ENCODE peak calls at places on chromosomes 5 and 9, in six cellular contexts. R is lower leg skin, E is progenitor cell of endocrine pancreas, F is cardiac muscle cell, T is fibroblast of mammary gland, B is psoas muscle. P is an unnamed sample.

GRCh38 chr5:154995679-154996078 is 17.9 kb upstream of the KIF4B start:
- DNase-seq in R (no peak), E (no peak), F (no peak), T (no peak), B (no peak), P (no peak)

GRCh38 chr5:133149333-133149732 is 97.5 kb downstream of the HSPA4 start:
- DNase-seq in R (no peak), E (no peak), F (no peak), T (no peak), B (no peak), P (no peak)

GRCh38 chr5:32520326-32520725 is 65.0 kb upstream of the SUB1 start:
- DNase-seq in R (no peak), E (no peak), F (no peak), T (peak), B (no peak), P (no peak)

GRCh38 chr5:139419793-139420192 is 15.9 kb upstream of the SPATA24 start:
- DNase-seq in R (no peak), E (no peak), F (no peak), T (no peak), B (no peak), P (no peak)

GRCh38 chr5:67648201-67648671 is 451.6 kb upstream of the CD180 start:
- DNase-seq in R (peak), E (no peak), F (peak), T (peak), B (peak), P (no peak)

GRCh38 chr9:101705135-101705661 is 33.2 kb downstream of the GRIN3A start:
- DNase-seq in R (peak), E (no peak), F (no peak), T (peak), B (peak), P (no peak)

GRCh38 chr9:105706156-105706555 is 11.8 kb downstream of the TMEM38B start:
- DNase-seq in R (no peak), E (no peak), F (no peak), T (no peak), B (no peak), P (no peak)

GRCh38 chr5:95846554-95847260 is 24.2 kb upstream of the GLRX start:
- DNase-seq in R (no peak), E (peak), F (peak), T (peak), B (peak), P (no peak)

GRCh38 chr9:83509372-83509771 is 28.8 kb downstream of the FRMD3 start:
- DNase-seq in R (no peak), E (no peak), F (peak), T (peak), B (no peak), P (no peak)

GRCh38 chr9:115022760-115023434 is 92.5 kb upstream of the TNFSF8 start:
- DNase-seq in R (no peak), E (no peak), F (peak), T (peak), B (no peak), P (no peak)

GRCh38 chr5:161544350-161544765 is 2.2 kb downstream of the GABRB2 start:
- DNase-seq in R (no peak), E (peak), F (peak), T (peak), B (no peak), P (peak)

GRCh38 chr5:126801992-126802294 is 25.0 kb downstream of the LMNB1 start:
- DNase-seq in R (no peak), E (no peak), F (peak), T (peak), B (no peak), P (no peak)

GRCh38 chr9:107153336-107153735 is 129.7 kb upstream of the RAD23B start:
- DNase-seq in R (no peak), E (no peak), F (peak), T (peak), B (no peak), P (no peak)

GRCh38 chr9:110875275-110875674 is 163.0 kb downstream of the LPAR1 start:
- DNase-seq in R (peak), E (no peak), F (no peak), T (no peak), B (peak), P (no peak)

GRCh38 chr9:121499427-121500164 is at the start of gene GGTA1:
- DNase-seq in R (peak), E (peak), F (peak), T (peak), B (peak), P (peak)

GRCh38 chr9:91803143-91803940 is 146.7 kb downstream of the ROR2 start:
- DNase-seq in R (no peak), E (no peak), F (peak), T (peak), B (no peak), P (no peak)

GRCh38 chr5:41009228-41009627 is 61.9 kb downstream of the MROH2B start:
- DNase-seq in R (no peak), E (no peak), F (peak), T (peak), B (no peak), P (no peak)

GRCh38 chr9:86854898-86855523 is 92.3 kb downstream of the GAS1 start:
- DNase-seq in R (no peak), E (peak), F (peak), T (peak), B (no peak), P (no peak)

GRCh38 chr9:127776919-127777280 is 1.6 kb downstream of the SH2D3C start:
- DNase-seq in R (no peak), E (no peak), F (no peak), T (no peak), B (no peak), P (no peak)

GRCh38 chr5:126433708-126434107 is 10.5 kb downstream of the GRAMD2B start:
- DNase-seq in R (no peak), E (no peak), F (peak), T (peak), B (no peak), P (no peak)

GRCh38 chr9:120696551-120697230 is 17.6 kb downstream of the MEGF9 start:
- DNase-seq in R (no peak), E (no peak), F (no peak), T (no peak), B (no peak), P (no peak)

GRCh38 chr9:110241491-110242321 is 14.6 kb downstream of the TXN start:
- DNase-seq in R (no peak), E (no peak), F (peak), T (peak), B (no peak), P (no peak)

GRCh38 chr9:18482371-18482770 is 8.4 kb downstream of the ADAMTSL1 start:
- DNase-seq in R (no peak), E (no peak), F (no peak), T (no peak), B (no peak), P (no peak)

GRCh38 chr9:110659891-110660541 is 8.6 kb upstream of the MUSK start:
- DNase-seq in R (no peak), E (no peak), F (no peak), T (peak), B (no peak), P (no peak)

GRCh38 chr5:10556331-10556807 is 7.5 kb upstream of the ANKRD33B start:
- DNase-seq in R (no peak), E (no peak), F (peak), T (peak), B (no peak), P (no peak)

GRCh38 chr5:6715758-6716633 is 2.8 kb downstream of the TENT4A start:
- DNase-seq in R (no peak), E (no peak), F (no peak), T (no peak), B (no peak), P (no peak)

GRCh38 chr5:126868961-126869451 is 92.1 kb downstream of the LMNB1 start:
- DNase-seq in R (no peak), E (no peak), F (peak), T (no peak), B (no peak), P (no peak)

GRCh38 chr5:172586118-172587060 is 54.7 kb upstream of the NEURL1B start:
- DNase-seq in R (no peak), E (no peak), F (no peak), T (no peak), B (no peak), P (no peak)

GRCh38 chr9:14221558-14221957 is 92.4 kb downstream of the NFIB start:
- DNase-seq in R (no peak), E (no peak), F (peak), T (peak), B (no peak), P (no peak)

GRCh38 chr9:114588671-114589526 is 1.3 kb downstream of the ATP6V1G1 start:
- DNase-seq in R (no peak), E (no peak), F (peak), T (peak), B (no peak), P (no peak)

GRCh38 chr5:133079048-133079447 is 27.2 kb downstream of the HSPA4 start:
- DNase-seq in R (no peak), E (no peak), F (peak), T (no peak), B (no peak), P (no peak)

GRCh38 chr5:168092786-168093185 is 198.7 kb upstream of the WWC1 start:
- DNase-seq in R (no peak), E (no peak), F (no peak), T (no peak), B (no peak), P (no peak)

GRCh38 chr5:179765400-179765799 is 28.4 kb upstream of the LTC4S start:
- DNase-seq in R (no peak), E (no peak), F (peak), T (peak), B (peak), P (no peak)

GRCh38 chr5:82793808-82794419 is 283.3 kb downstream of the TMEM167A start:
- DNase-seq in R (no peak), E (no peak), F (peak), T (peak), B (no peak), P (no peak)

GRCh38 chr9:75833765-75834164 is 56.7 kb upstream of the PCSK5 start:
- DNase-seq in R (no peak), E (no peak), F (no peak), T (no peak), B (no peak), P (no peak)

GRCh38 chr5:157671592-157672330 is 428 bp downstream of the C5orf52 start:
- DNase-seq in R (no peak), E (no peak), F (no peak), T (no peak), B (peak), P (no peak)

GRCh38 chr5:149754481-149754880 is 24.4 kb downstream of the PPARGC1B start:
- DNase-seq in R (no peak), E (no peak), F (no peak), T (no peak), B (no peak), P (no peak)

GRCh38 chr9:25891534-25891933 is 213.3 kb upstream of the TUSC1 start:
- DNase-seq in R (no peak), E (no peak), F (no peak), T (no peak), B (no peak), P (no peak)

GRCh38 chr5:177335043-177335700 is 16.3 kb downstream of the LMAN2 start:
- DNase-seq in R (no peak), E (no peak), F (no peak), T (no peak), B (no peak), P (no peak)

GRCh38 chr9:37239921-37240320 is 119.5 kb downstream of the ZCCHC7 start:
- DNase-seq in R (no peak), E (no peak), F (no peak), T (no peak), B (no peak), P (no peak)

DNA sequence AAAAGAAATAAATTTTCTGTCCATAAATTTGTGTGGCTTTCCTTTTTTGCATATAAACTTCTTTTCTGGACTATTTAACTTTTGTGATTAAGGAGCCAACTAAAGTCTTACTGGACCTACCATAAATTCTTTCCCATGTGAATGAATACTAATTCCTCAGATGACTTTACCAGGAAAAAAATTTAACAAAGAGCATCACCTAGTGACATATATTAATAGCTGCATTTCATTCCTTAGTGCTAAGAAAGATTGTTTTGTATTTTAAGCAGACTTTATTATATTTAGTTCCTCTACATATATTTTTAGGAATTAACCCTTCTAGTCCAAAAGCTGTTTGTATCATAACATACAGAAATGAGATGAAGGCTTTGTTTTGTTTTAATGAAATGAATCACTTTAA is 64.4 kb downstream of the C9orf85 start:
- DNase-seq in R (no peak), E (no peak), F (peak), T (no peak), B (no peak), P (no peak)
- TF ChIP-seq CTCF in R (no peak), E (no peak), F (peak), T (no peak), B (peak), P (peak)

GRCh38 chr9:95087659-95088242 is 229.8 kb downstream of the FANCC start:
- DNase-seq in R (no peak), E (no peak), F (no peak), T (no peak), B (no peak), P (no peak)
- TF ChIP-seq CTCF in R (no peak), E (no peak), F (no peak), T (peak), B (peak), P (no peak)

GRCh38 chr5:14665110-14665822 is 748 bp downstream of the OTULIN start:
- DNase-seq in R (no peak), E (peak), F (no peak), T (peak), B (peak), P (no peak)

GRCh38 chr5:14664270-14665109 is at the start of gene OTULIN:
- DNase-seq in R (peak), E (peak), F (peak), T (peak), B (peak), P (peak)

GRCh38 chr5:14667770-14668169 is 3.3 kb downstream of the OTULIN start:
- DNase-seq in R (no peak), E (no peak), F (no peak), T (no peak), B (no peak), P (no peak)

GRCh38 chr5:14667290-14667689 is 2.8 kb downstream of the OTULIN start:
- DNase-seq in R (no peak), E (no peak), F (no peak), T (no peak), B (no peak), P (no peak)

DNA sequence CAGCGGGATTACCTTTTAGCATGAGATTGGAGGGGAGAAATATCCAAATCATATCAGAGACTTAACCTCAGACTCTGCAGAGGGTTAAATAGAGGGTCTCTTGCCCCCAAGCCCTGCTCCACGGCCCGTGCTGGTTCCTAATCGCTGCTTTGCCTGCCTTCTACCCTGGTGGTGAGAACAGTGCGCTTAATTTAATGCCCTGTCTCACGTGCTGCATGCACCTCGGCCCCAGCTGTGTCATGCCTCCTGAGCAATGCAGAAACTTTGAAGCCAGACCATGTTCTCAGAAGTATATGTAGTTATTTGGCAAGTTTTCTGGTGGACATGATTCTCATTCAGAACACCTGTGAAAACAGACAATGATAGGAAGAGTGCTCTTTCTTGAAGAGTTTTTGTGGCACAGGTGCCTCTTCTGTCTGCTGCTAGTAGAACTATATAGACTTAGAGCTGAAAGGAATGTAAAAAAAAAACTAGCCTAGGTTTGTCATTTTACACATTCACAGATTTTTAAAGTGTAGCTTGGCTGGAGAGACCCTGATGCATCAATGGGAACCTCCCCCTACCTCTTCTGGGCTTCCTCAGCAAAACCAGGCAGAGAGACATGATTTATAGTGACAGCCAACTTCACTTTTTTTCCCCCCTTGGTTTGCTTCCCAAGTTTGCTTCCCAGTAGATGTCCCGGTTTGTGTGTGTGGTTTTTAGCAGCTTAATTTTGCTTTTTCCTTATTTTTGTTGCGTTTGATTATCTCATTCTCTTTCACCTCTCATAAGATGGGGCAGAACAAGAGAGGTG is 1.6 kb downstream of the OTULIN start:
- DNase-seq in R (no peak), E (no peak), F (no peak), T (peak), B (no peak), P (no peak)
- TF ChIP-seq CTCF in R (no peak), E (peak), F (no peak), T (no peak), B (no peak), P (no peak)

DNA sequence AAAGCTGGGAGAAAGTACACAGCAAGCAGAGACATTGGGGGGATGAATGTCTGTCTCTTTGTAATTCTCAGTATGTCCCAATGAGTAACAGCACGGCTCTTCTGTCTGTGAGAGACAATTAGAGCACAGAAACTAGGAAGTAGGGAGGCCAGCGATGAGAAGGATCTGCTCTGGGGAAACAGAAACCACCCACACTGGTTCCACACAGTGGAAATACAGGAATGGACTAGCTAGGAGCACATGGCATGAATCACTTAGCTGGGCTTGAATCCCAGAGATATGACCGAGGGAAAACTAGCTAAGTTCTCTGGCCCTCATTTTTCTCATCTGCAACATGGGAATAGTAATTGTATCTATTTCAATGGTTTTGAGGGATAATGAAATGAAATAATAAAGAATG is 895.9 kb downstream of the TLE4 start:
- DNase-seq in R (no peak), E (no peak), F (peak), T (peak), B (no peak), P (no peak)
- TF ChIP-seq CTCF in R (no peak), E (no peak), F (no peak), T (no peak), B (no peak), P (no peak)

DNA sequence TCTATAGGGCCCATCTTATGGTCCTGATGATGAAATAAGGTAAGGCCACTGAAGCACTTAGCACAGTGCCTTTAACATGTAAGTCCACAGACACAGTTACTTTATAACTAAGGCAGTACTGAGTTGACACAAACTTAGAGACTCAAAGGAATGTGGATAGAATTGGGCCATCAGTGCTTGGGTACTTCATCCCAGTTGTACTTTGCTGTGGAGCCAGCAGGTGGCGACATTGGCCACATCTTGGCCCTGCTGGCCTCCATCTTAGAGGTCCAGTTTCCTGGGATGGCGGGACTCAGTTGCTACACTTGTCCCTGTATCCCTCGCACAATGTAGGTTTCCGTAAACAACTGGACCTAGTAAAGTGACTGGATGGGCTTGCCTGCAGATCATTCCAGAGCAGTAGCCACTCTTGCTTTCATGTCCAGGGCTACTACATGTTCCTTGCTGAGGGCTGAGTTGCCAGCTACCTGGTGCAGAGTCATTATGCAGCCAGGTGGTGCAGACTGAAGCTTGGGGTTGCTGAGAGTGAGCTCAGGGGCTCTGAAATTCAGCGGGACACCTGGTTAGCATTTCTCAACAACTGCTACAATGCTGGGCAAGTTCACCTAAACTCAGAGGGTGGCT is 10.6 kb downstream of the MTAP start:
- DNase-seq in R (peak), E (peak), F (peak), T (peak), B (peak), P (peak)
- TF ChIP-seq CTCF in R (no peak), E (peak), F (peak), T (peak), B (peak), P (peak)

GRCh38 chr9:116166713-116167112 is 13.1 kb downstream of the PAPPA start:
- DNase-seq in R (no peak), E (no peak), F (no peak), T (no peak), B (no peak), P (no peak)
- TF ChIP-seq CTCF in R (no peak), E (no peak), F (peak), T (peak), B (peak), P (peak)

P was measured in D721Med.